ENCODE peak calls at places on chromosomes 1 and 21, in four cellular contexts. N is H1, T is trophoblast cell, Z is IMR-90. S is an unnamed sample. For H3K4me1 and H3K27me3, the result is how much of the 10 kb centered on the place peaks cover.

GRCh38 chr1:8503842-8504241 is 185.9 kb downstream of the SLC45A1 start:
- DNase-seq in Z (no peak), T (no peak), N (no peak), S (no peak)

GRCh38 chr1:181033799-181034391 is at the start of gene MR1:
- DNase-seq in N (no peak), Z (peak), T (peak), S (peak)

GRCh38 chr21:27397578-27397977 is 430.7 kb upstream of the ADAMTS5 start:
- DNase-seq in T (no peak), Z (no peak), N (no peak), S (no peak)

GRCh38 chr1:29196863-29197589 is 15.3 kb upstream of the SRSF4 start:
- DNase-seq in N (no peak), T (peak), Z (peak), S (peak)

GRCh38 chr1:76128096-76128495 is 53.5 kb downstream of the ST6GALNAC3 start:
- DNase-seq in N (no peak), T (no peak), Z (no peak), S (no peak)

GRCh38 chr1:219372916-219373615 is 199.4 kb downstream of the LYPLAL1 start:
- DNase-seq in N (no peak), T (peak), Z (no peak), S (no peak)

GRCh38 chr1:185789846-185790735 is 55.9 kb downstream of the HMCN1 start:
- DNase-seq in T (no peak), Z (peak), N (no peak), S (peak)

GRCh38 chr21:36551731-36552457 is 72.0 kb upstream of the CLDN14 start:
- DNase-seq in Z (peak), T (no peak), N (no peak), S (peak)

GRCh38 chr1:9289090-9289534 is 3.6 kb upstream of the SPSB1 start:
- DNase-seq in T (peak), Z (peak), N (no peak), S (peak)

DNA sequence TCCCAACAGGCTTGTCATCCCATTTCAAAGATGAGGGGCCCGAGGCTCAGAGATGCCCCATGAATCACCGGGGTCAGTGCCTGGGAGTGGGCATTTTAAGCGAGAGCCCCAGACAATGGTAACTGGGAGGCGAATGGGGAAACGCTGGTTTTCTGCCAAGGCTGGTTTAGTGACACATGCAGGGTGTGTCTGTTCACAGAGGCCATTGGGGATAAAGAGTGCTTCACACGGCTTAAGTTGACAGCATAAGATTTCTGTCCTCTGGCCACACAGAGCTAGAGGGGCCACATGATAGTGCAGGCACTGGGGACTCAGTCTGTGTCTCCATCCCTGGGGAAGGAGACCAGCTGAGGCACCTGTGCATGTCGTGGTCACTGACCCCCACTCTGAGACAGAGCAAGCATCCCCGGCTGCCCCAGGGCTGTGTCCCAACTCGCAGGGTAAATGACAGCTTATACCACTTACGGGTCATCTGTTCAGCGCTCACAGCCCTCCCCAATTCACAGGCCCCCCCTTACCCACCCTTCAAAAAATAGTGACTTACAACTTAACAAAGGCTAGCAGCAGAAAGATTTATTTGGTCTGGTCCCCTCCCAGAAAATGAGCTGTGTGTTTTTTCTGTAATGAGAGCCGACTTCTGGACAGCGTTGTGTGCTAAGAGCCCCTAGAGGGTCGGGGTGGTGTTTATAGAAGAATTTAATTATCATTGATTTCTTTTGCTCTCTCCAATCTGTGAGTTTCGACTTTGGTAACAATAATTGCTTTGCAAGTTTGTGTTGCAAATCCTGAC is 34.9 kb upstream of the ARHGEF16 start:
- DNase-seq in Z (no peak), N (no peak), T (no peak), S (no peak)
- H3K4me1 ChIP-seq in Z (under half), N (under half), T (under half), S (under half)

GRCh38 chr1:231951399-231951798 is 324.8 kb downstream of the DISC1 start:
- DNase-seq in N (no peak), Z (peak), T (no peak), S (peak)

GRCh38 chr1:231950732-231951131 is 324.1 kb downstream of the DISC1 start:
- DNase-seq in Z (no peak), N (no peak), T (no peak), S (no peak)

GRCh38 chr1:231954751-231955150 is 328.2 kb downstream of the DISC1 start:
- DNase-seq in Z (no peak), N (no peak), T (peak), S (no peak)

GRCh38 chr1:231949277-231950122 is 322.9 kb downstream of the DISC1 start:
- DNase-seq in T (no peak), N (peak), Z (no peak), S (no peak)
- H3K27ac ChIP-seq in T (no peak), N (no peak), Z (no peak), S (no peak)

GRCh38 chr1:156859523-156860112 is 701 bp upstream of the INSRR start:
- DNase-seq in T (no peak), Z (no peak), N (no peak), S (no peak)
- H3K27me3 ChIP-seq in T (half or more), Z (half or more), N (half or more), S (half or more)

GRCh38 chr1:212256404-212256803 is 28.8 kb upstream of the PPP2R5A start:
- DNase-seq in N (no peak), Z (no peak), T (no peak), S (no peak)
- H3K4me1 ChIP-seq in N (under half), Z (under half), T (under half), S (under half)

GRCh38 chr21:44869860-44870747 is 3.4 kb downstream of the PTTG1IP start:
- DNase-seq in N (no peak), Z (peak), T (peak), S (peak)

GRCh38 chr21:44866780-44867179 is 6.7 kb downstream of the PTTG1IP start:
- DNase-seq in Z (peak), T (peak), N (no peak), S (no peak)

GRCh38 chr21:44867464-44867863 is 6.0 kb downstream of the PTTG1IP start:
- DNase-seq in Z (no peak), N (no peak), T (no peak), S (no peak)

GRCh38 chr21:44868707-44869106 is 4.8 kb downstream of the PTTG1IP start:
- DNase-seq in Z (no peak), N (no peak), T (peak), S (no peak)

GRCh38 chr21:44867999-44868700 is 5.3 kb downstream of the PTTG1IP start:
- DNase-seq in T (no peak), Z (no peak), N (no peak), S (no peak)
- H3K27ac ChIP-seq in T (no peak), Z (peak), N (no peak), S (no peak)

DNA sequence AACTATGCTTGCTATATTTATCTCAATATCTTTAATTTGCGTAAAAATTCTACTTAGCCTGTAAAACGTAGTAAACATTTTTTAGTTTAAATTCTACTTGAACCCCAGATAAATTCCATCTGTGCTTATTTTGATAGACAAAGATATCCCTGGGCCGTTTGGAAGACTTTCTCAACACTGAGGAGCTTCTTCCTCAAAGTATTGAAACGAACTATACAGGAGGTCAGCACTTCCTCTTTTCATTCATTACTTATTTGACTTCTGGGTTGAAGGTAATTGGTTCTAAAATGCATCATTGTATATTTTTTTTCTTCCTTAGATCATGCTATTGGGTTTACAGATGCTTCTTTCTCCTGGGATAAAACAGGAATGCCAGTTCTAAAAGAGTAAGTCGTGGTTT is 74.7 kb downstream of the HSPA13 start:
- DNase-seq in Z (no peak), N (no peak), T (no peak), S (no peak)
- H3K27me3 ChIP-seq in Z (under half), N (under half), T (under half), S (under half)

S was measured in foreskin keratinocyte.